ENCODE peak calls at places on chromosome 9, in seven cellular contexts. One of them, this sample, is unnamed.

GRCh38 chr9:103755986-103756385 is 338.1 kb upstream of the SMC2 start:
- DNase-seq in OCI-M1: no peak
- DNase-seq in neuronal stem cell: no peak
- DNase-seq in pulmonary artery endothelial cell: no peak
- DNase-seq in lower leg skin: no peak
- DNase-seq in progenitor cell of endocrine pancreas: no peak
- DNase-seq in ACHN: no peak
- DNase-seq in this sample: peak

GRCh38 chr9:33223696-33224095 is 16.3 kb upstream of the SPINK4 start:
- DNase-seq in OCI-M1: peak
- DNase-seq in neuronal stem cell: no peak
- DNase-seq in pulmonary artery endothelial cell: no peak
- DNase-seq in lower leg skin: no peak
- DNase-seq in progenitor cell of endocrine pancreas: no peak
- DNase-seq in ACHN: no peak
- DNase-seq in this sample: no peak

GRCh38 chr9:64773491-64773931 is 511.5 kb downstream of the FOXD4L5 start:
- DNase-seq in OCI-M1: no peak
- DNase-seq in neuronal stem cell: peak
- DNase-seq in pulmonary artery endothelial cell: no peak
- DNase-seq in lower leg skin: no peak
- DNase-seq in progenitor cell of endocrine pancreas: peak
- DNase-seq in ACHN: no peak
- DNase-seq in this sample: no peak

GRCh38 chr9:31542384-31543055 is 841.9 kb upstream of the ACO1 start:
- DNase-seq in OCI-M1: peak
- DNase-seq in neuronal stem cell: no peak
- DNase-seq in pulmonary artery endothelial cell: no peak
- DNase-seq in lower leg skin: peak
- DNase-seq in progenitor cell of endocrine pancreas: no peak
- DNase-seq in ACHN: peak
- DNase-seq in this sample: peak

GRCh38 chr9:134554011-134554749 is 87.4 kb upstream of the COL5A1 start:
- DNase-seq in OCI-M1: no peak
- DNase-seq in neuronal stem cell: no peak
- DNase-seq in pulmonary artery endothelial cell: no peak
- DNase-seq in lower leg skin: no peak
- DNase-seq in progenitor cell of endocrine pancreas: no peak
- DNase-seq in ACHN: no peak
- DNase-seq in this sample: no peak

GRCh38 chr9:135971106-135971766 is 10.1 kb upstream of the UBAC1 start:
- DNase-seq in OCI-M1: no peak
- DNase-seq in neuronal stem cell: no peak
- DNase-seq in pulmonary artery endothelial cell: no peak
- DNase-seq in lower leg skin: no peak
- DNase-seq in progenitor cell of endocrine pancreas: no peak
- DNase-seq in ACHN: no peak
- DNase-seq in this sample: no peak

GRCh38 chr9:136242908-136243525 is 2.6 kb downstream of the QSOX2 start:
- DNase-seq in OCI-M1: no peak
- DNase-seq in neuronal stem cell: no peak
- DNase-seq in pulmonary artery endothelial cell: no peak
- DNase-seq in lower leg skin: no peak
- DNase-seq in progenitor cell of endocrine pancreas: no peak
- DNase-seq in ACHN: peak
- DNase-seq in this sample: no peak

GRCh38 chr9:27117489-27118135 is 8.6 kb downstream of the TEK start:
- DNase-seq in OCI-M1: no peak
- DNase-seq in neuronal stem cell: no peak
- DNase-seq in pulmonary artery endothelial cell: peak
- DNase-seq in lower leg skin: peak
- DNase-seq in progenitor cell of endocrine pancreas: no peak
- DNase-seq in ACHN: no peak
- DNase-seq in this sample: no peak

GRCh38 chr9:117671468-117671867 is 32.7 kb upstream of the TLR4 start:
- DNase-seq in OCI-M1: no peak
- DNase-seq in neuronal stem cell: no peak
- DNase-seq in pulmonary artery endothelial cell: no peak
- DNase-seq in lower leg skin: no peak
- DNase-seq in progenitor cell of endocrine pancreas: no peak
- DNase-seq in ACHN: no peak
- DNase-seq in this sample: no peak

GRCh38 chr9:133904371-133905090 is 87.6 kb downstream of the VAV2 start:
- DNase-seq in OCI-M1: no peak
- DNase-seq in neuronal stem cell: no peak
- DNase-seq in pulmonary artery endothelial cell: no peak
- DNase-seq in lower leg skin: no peak
- DNase-seq in progenitor cell of endocrine pancreas: no peak
- DNase-seq in ACHN: no peak
- DNase-seq in this sample: no peak

GRCh38 chr9:111481885-111482636 is 2.1 kb downstream of the ECPAS start:
- DNase-seq in OCI-M1: peak
- DNase-seq in neuronal stem cell: peak
- DNase-seq in pulmonary artery endothelial cell: no peak
- DNase-seq in lower leg skin: no peak
- DNase-seq in progenitor cell of endocrine pancreas: no peak
- DNase-seq in ACHN: no peak
- DNase-seq in this sample: peak

GRCh38 chr9:24879591-24879990 is 333.9 kb upstream of the IZUMO3 start:
- DNase-seq in OCI-M1: no peak
- DNase-seq in neuronal stem cell: no peak
- DNase-seq in pulmonary artery endothelial cell: no peak
- DNase-seq in lower leg skin: no peak
- DNase-seq in progenitor cell of endocrine pancreas: no peak
- DNase-seq in ACHN: no peak
- DNase-seq in this sample: no peak

GRCh38 chr9:89412951-89413350 is 85.0 kb downstream of the SEMA4D start:
- DNase-seq in OCI-M1: no peak
- DNase-seq in neuronal stem cell: peak
- DNase-seq in pulmonary artery endothelial cell: no peak
- DNase-seq in lower leg skin: no peak
- DNase-seq in progenitor cell of endocrine pancreas: no peak
- DNase-seq in ACHN: no peak
- DNase-seq in this sample: no peak

GRCh38 chr9:36517131-36517530 is 55.6 kb upstream of the MELK start:
- DNase-seq in OCI-M1: no peak
- DNase-seq in neuronal stem cell: no peak
- DNase-seq in pulmonary artery endothelial cell: no peak
- DNase-seq in lower leg skin: no peak
- DNase-seq in progenitor cell of endocrine pancreas: no peak
- DNase-seq in ACHN: no peak
- DNase-seq in this sample: no peak

GRCh38 chr9:92619601-92620300 is 50.2 kb downstream of the IPPK start:
- DNase-seq in OCI-M1: no peak
- DNase-seq in neuronal stem cell: no peak
- DNase-seq in pulmonary artery endothelial cell: no peak
- DNase-seq in lower leg skin: no peak
- DNase-seq in progenitor cell of endocrine pancreas: no peak
- DNase-seq in ACHN: no peak
- DNase-seq in this sample: no peak

GRCh38 chr9:36320457-36320856 is 62.2 kb upstream of the GNE start:
- DNase-seq in OCI-M1: no peak
- DNase-seq in neuronal stem cell: no peak
- DNase-seq in pulmonary artery endothelial cell: no peak
- DNase-seq in lower leg skin: no peak
- DNase-seq in progenitor cell of endocrine pancreas: no peak
- DNase-seq in ACHN: peak
- DNase-seq in this sample: peak

GRCh38 chr9:121454972-121455371 is 44.7 kb downstream of the GGTA1 start:
- DNase-seq in OCI-M1: peak
- DNase-seq in neuronal stem cell: no peak
- DNase-seq in pulmonary artery endothelial cell: no peak
- DNase-seq in lower leg skin: no peak
- DNase-seq in progenitor cell of endocrine pancreas: no peak
- DNase-seq in ACHN: no peak
- DNase-seq in this sample: no peak

GRCh38 chr9:116572095-116572748 is 114.9 kb upstream of the TRIM32 start:
- DNase-seq in OCI-M1: peak
- DNase-seq in neuronal stem cell: peak
- DNase-seq in pulmonary artery endothelial cell: no peak
- DNase-seq in lower leg skin: peak
- DNase-seq in progenitor cell of endocrine pancreas: peak
- DNase-seq in ACHN: peak
- DNase-seq in this sample: peak

GRCh38 chr9:106862115-106862945 is 636 bp upstream of the ZNF462 start:
- DNase-seq in OCI-M1: no peak
- DNase-seq in neuronal stem cell: peak
- DNase-seq in pulmonary artery endothelial cell: no peak
- DNase-seq in lower leg skin: no peak
- DNase-seq in progenitor cell of endocrine pancreas: peak
- DNase-seq in ACHN: peak
- DNase-seq in this sample: peak

GRCh38 chr9:34610434-34611206 is 1.3 kb downstream of the RPP25L start:
- DNase-seq in OCI-M1: peak
- DNase-seq in neuronal stem cell: no peak
- DNase-seq in pulmonary artery endothelial cell: no peak
- DNase-seq in lower leg skin: no peak
- DNase-seq in progenitor cell of endocrine pancreas: no peak
- DNase-seq in ACHN: no peak
- DNase-seq in this sample: peak

GRCh38 chr9:117343416-117343815 is 71.4 kb downstream of the ASTN2 start:
- DNase-seq in OCI-M1: no peak
- DNase-seq in neuronal stem cell: no peak
- DNase-seq in pulmonary artery endothelial cell: no peak
- DNase-seq in lower leg skin: no peak
- DNase-seq in progenitor cell of endocrine pancreas: no peak
- DNase-seq in ACHN: no peak
- DNase-seq in this sample: no peak

GRCh38 chr9:137113385-137114159 is 961 bp downstream of the DPP7 start:
- DNase-seq in OCI-M1: no peak
- DNase-seq in neuronal stem cell: no peak
- DNase-seq in pulmonary artery endothelial cell: no peak
- DNase-seq in lower leg skin: no peak
- DNase-seq in progenitor cell of endocrine pancreas: no peak
- DNase-seq in ACHN: no peak
- DNase-seq in this sample: no peak

GRCh38 chr9:976258-976804 is at the start of gene DMRT3:
- DNase-seq in OCI-M1: no peak
- DNase-seq in neuronal stem cell: peak
- DNase-seq in pulmonary artery endothelial cell: no peak
- DNase-seq in lower leg skin: no peak
- DNase-seq in progenitor cell of endocrine pancreas: peak
- DNase-seq in ACHN: no peak
- DNase-seq in this sample: no peak

GRCh38 chr9:105132576-105132975 is 111.9 kb upstream of the SLC44A1 start:
- DNase-seq in OCI-M1: no peak
- DNase-seq in neuronal stem cell: no peak
- DNase-seq in pulmonary artery endothelial cell: no peak
- DNase-seq in lower leg skin: no peak
- DNase-seq in progenitor cell of endocrine pancreas: no peak
- DNase-seq in ACHN: peak
- DNase-seq in this sample: peak

GRCh38 chr9:117763314-117763713 is 59.1 kb downstream of the TLR4 start:
- DNase-seq in OCI-M1: no peak
- DNase-seq in neuronal stem cell: no peak
- DNase-seq in pulmonary artery endothelial cell: no peak
- DNase-seq in lower leg skin: no peak
- DNase-seq in progenitor cell of endocrine pancreas: no peak
- DNase-seq in ACHN: peak
- DNase-seq in this sample: no peak

GRCh38 chr9:131366745-131367401 is 27.0 kb upstream of the PRRC2B start:
- DNase-seq in OCI-M1: peak
- DNase-seq in neuronal stem cell: peak
- DNase-seq in pulmonary artery endothelial cell: peak
- DNase-seq in lower leg skin: no peak
- DNase-seq in progenitor cell of endocrine pancreas: peak
- DNase-seq in ACHN: peak
- DNase-seq in this sample: peak

GRCh38 chr9:272251-273213 is 57.9 kb downstream of the DOCK8 start:
- DNase-seq in OCI-M1: peak
- DNase-seq in neuronal stem cell: no peak
- DNase-seq in pulmonary artery endothelial cell: no peak
- DNase-seq in lower leg skin: no peak
- DNase-seq in progenitor cell of endocrine pancreas: no peak
- DNase-seq in ACHN: no peak
- DNase-seq in this sample: no peak

GRCh38 chr9:92501671-92502393 is 19.5 kb upstream of the ASPN start:
- DNase-seq in OCI-M1: peak
- DNase-seq in neuronal stem cell: no peak
- DNase-seq in pulmonary artery endothelial cell: no peak
- DNase-seq in lower leg skin: peak
- DNase-seq in progenitor cell of endocrine pancreas: no peak
- DNase-seq in ACHN: peak
- DNase-seq in this sample: peak

GRCh38 chr9:124791106-124791505 is 14.2 kb downstream of the OLFML2A start:
- DNase-seq in OCI-M1: no peak
- DNase-seq in neuronal stem cell: no peak
- DNase-seq in pulmonary artery endothelial cell: no peak
- DNase-seq in lower leg skin: no peak
- DNase-seq in progenitor cell of endocrine pancreas: no peak
- DNase-seq in ACHN: no peak
- DNase-seq in this sample: no peak

GRCh38 chr9:87586731-87587355 is 89.2 kb downstream of the DAPK1 start:
- DNase-seq in OCI-M1: no peak
- DNase-seq in neuronal stem cell: no peak
- DNase-seq in pulmonary artery endothelial cell: no peak
- DNase-seq in lower leg skin: no peak
- DNase-seq in progenitor cell of endocrine pancreas: no peak
- DNase-seq in ACHN: no peak
- DNase-seq in this sample: no peak

GRCh38 chr9:127183814-127184582 is 61.6 kb upstream of the ANGPTL2 start:
- DNase-seq in OCI-M1: no peak
- DNase-seq in neuronal stem cell: no peak
- DNase-seq in pulmonary artery endothelial cell: peak
- DNase-seq in lower leg skin: peak
- DNase-seq in progenitor cell of endocrine pancreas: no peak
- DNase-seq in ACHN: no peak
- DNase-seq in this sample: peak

GRCh38 chr9:110767559-110768063 is 99.0 kb downstream of the MUSK start:
- DNase-seq in OCI-M1: peak
- DNase-seq in neuronal stem cell: no peak
- DNase-seq in pulmonary artery endothelial cell: no peak
- DNase-seq in lower leg skin: peak
- DNase-seq in progenitor cell of endocrine pancreas: no peak
- DNase-seq in ACHN: no peak
- DNase-seq in this sample: peak

GRCh38 chr9:6904366-6904765 is 146.6 kb downstream of the KDM4C start:
- DNase-seq in OCI-M1: no peak
- DNase-seq in neuronal stem cell: no peak
- DNase-seq in pulmonary artery endothelial cell: no peak
- DNase-seq in lower leg skin: no peak
- DNase-seq in progenitor cell of endocrine pancreas: no peak
- DNase-seq in ACHN: no peak
- DNase-seq in this sample: no peak

GRCh38 chr9:128818839-128819715 is 777 bp downstream of the ENDOG start:
- DNase-seq in OCI-M1: peak
- DNase-seq in neuronal stem cell: no peak
- DNase-seq in pulmonary artery endothelial cell: no peak
- DNase-seq in lower leg skin: no peak
- DNase-seq in progenitor cell of endocrine pancreas: peak
- DNase-seq in ACHN: no peak
- DNase-seq in this sample: no peak

GRCh38 chr9:101907466-101907865 is 169.0 kb upstream of the GRIN3A start:
- DNase-seq in OCI-M1: no peak
- DNase-seq in neuronal stem cell: no peak
- DNase-seq in pulmonary artery endothelial cell: no peak
- DNase-seq in lower leg skin: no peak
- DNase-seq in progenitor cell of endocrine pancreas: no peak
- DNase-seq in ACHN: no peak
- DNase-seq in this sample: no peak

GRCh38 chr9:129333961-129334743 is 156.1 kb upstream of the IER5L start:
- DNase-seq in OCI-M1: no peak
- DNase-seq in neuronal stem cell: peak
- DNase-seq in pulmonary artery endothelial cell: no peak
- DNase-seq in lower leg skin: peak
- DNase-seq in progenitor cell of endocrine pancreas: peak
- DNase-seq in ACHN: peak
- DNase-seq in this sample: peak

GRCh38 chr9:81678088-81678487 is 11.3 kb downstream of the TLE1 start:
- DNase-seq in OCI-M1: no peak
- DNase-seq in neuronal stem cell: no peak
- DNase-seq in pulmonary artery endothelial cell: no peak
- DNase-seq in lower leg skin: no peak
- DNase-seq in progenitor cell of endocrine pancreas: no peak
- DNase-seq in ACHN: no peak
- DNase-seq in this sample: no peak

GRCh38 chr9:16689352-16689938 is 181.0 kb downstream of the BNC2 start:
- DNase-seq in OCI-M1: no peak
- DNase-seq in neuronal stem cell: no peak
- DNase-seq in pulmonary artery endothelial cell: no peak
- DNase-seq in lower leg skin: no peak
- DNase-seq in progenitor cell of endocrine pancreas: no peak
- DNase-seq in ACHN: no peak
- DNase-seq in this sample: no peak